ENCODE peak calls at places on chromosomes 11 and 22, in six cellular contexts. D, J, U, X, E and K are unnamed samples.

GRCh38 chr22:36151006-36151595 is 9.5 kb downstream of the APOL3 start:
- DNase-seq in J (no peak), E (no peak), X (no peak), D (no peak), U (no peak), K (no peak)

GRCh38 chr22:26806445-26807170 is 149.2 kb downstream of the MIAT start:
- DNase-seq in J (no peak), E (no peak), X (no peak), U (no peak), D (no peak), K (no peak)

GRCh38 chr22:50032941-50033601 is 20.5 kb upstream of the IL17REL start:
- DNase-seq in X (no peak), J (no peak), D (no peak), E (no peak), U (no peak), K (no peak)

GRCh38 chr11:134261626-134262488 is 8.5 kb downstream of the ACAD8 start:
- DNase-seq in E (peak; percentile 13), X (peak; percentile 34), U (no peak), J (peak; percentile 63), D (peak; percentile 35), K (no peak)

GRCh38 chr11:18013790-18014507 is 1.1 kb upstream of the SERGEF start:
- DNase-seq in U (no peak), X (no peak), E (no peak), D (peak; percentile 5), J (peak; percentile 11), K (no peak)

GRCh38 chr11:47533690-47534135 is 19.2 kb downstream of the CELF1 start:
- DNase-seq in D (no peak), E (no peak), J (no peak), X (no peak), U (no peak), K (no peak)

GRCh38 chr22:32987081-32987631 is 71.0 kb downstream of the SYN3 start:
- DNase-seq in J (peak; percentile 93), E (no peak), X (no peak), D (no peak), U (no peak), K (no peak)

GRCh38 chr11:76636826-76637460 is 33.6 kb downstream of the LRRC32 start:
- DNase-seq in E (no peak), X (no peak), J (no peak), U (no peak), D (no peak), K (no peak)

GRCh38 chr11:44618561-44619425 is 53.3 kb downstream of the CD82 start:
- DNase-seq in X (no peak), D (no peak), U (no peak), J (no peak), E (no peak), K (no peak)

GRCh38 chr11:1740786-1741530 is 9.4 kb downstream of the IFITM10 start:
- DNase-seq in X (no peak), E (no peak), J (no peak), D (no peak), U (no peak), K (peak; percentile 10)

GRCh38 chr22:31210830-31211503 is 1.1 kb upstream of the LIMK2 start:
- DNase-seq in J (no peak), D (no peak), X (no peak), E (peak; percentile 14), U (no peak), K (no peak)

GRCh38 chr11:70761094-70761905 is 363.0 kb downstream of the CTTN start:
- DNase-seq in J (no peak), D (no peak), X (no peak), E (no peak), U (no peak), K (no peak)

GRCh38 chr22:37059876-37060449 is 8.4 kb downstream of the KCTD17 start:
- DNase-seq in J (no peak), X (peak; percentile 49), U (no peak), E (no peak), D (no peak), K (no peak)

GRCh38 chr22:19991645-19992451 is 24.8 kb downstream of the ARVCF start:
- DNase-seq in E (no peak), D (no peak), X (peak; percentile 10), U (no peak), J (no peak), K (no peak)

GRCh38 chr22:44107341-44107740 is 73.4 kb upstream of the PARVG start:
- DNase-seq in E (no peak), J (no peak), D (no peak), U (no peak), X (no peak), K (no peak)

GRCh38 chr11:95338430-95338991 is 107.5 kb upstream of the SESN3 start:
- DNase-seq in E (no peak), X (no peak), J (peak; percentile 37), D (no peak), U (no peak), K (no peak)

DNA sequence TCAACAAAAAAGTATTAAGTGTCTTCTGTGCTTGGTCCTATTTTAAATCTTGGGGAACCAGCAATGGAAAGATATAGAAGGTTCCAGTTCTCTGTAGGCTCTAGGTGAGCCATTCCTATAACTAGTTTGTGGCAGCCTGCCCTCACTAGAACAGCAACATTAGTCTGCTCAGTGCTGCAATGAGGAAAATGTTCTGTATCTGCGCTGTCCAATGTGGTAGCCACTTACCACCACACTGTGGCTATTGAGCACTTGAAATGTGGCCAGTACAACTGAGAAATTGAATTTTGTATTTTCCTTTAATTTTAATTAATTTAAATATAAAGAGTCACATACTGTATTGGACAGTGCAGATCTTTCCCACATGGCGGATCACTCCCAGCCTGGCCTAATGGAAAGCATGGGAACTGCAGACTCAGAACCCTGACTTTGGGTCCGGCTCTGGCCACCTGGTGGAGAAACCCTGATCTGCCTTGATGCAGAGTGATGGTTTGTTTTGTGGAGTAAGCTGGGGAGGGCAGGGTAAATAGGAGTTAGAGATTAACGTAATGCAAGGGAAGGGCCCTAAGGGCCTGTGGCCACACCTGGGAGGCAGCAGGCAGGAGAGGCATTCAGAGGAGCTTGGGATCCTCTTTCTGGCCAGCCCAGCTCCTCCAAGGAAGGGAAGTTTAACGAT is 101.0 kb downstream of the ME3 start:
- DNase-seq in X (no peak), J (no peak), D (peak; percentile 32), E (no peak), U (no peak), K (no peak)
- TF ChIP-seq CTCF in X (no peak), J (peak; percentile 36), D (peak; percentile 62), E (no peak), U (peak; percentile 74), K (no peak)

DNA sequence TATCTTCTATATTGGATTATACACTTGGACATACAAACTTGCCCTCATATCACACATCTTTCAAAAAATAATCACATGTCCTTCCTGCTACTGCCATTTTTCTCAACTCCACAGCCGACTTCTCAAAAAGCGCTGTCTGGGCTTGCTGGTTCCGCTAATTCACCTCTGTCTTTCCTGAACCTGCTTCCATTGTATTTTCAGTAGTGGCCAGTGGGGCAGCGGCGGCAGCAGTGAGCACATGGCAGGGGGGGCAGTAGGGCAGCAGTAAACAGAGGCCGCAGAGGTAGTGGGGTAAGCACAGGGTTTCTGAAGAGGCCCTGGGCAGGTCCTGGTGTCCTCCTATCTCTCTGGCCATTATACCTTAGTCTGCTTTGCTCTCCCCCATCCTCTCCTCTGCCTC is 126.3 kb downstream of the RRAS2 start:
- DNase-seq in J (no peak), E (no peak), D (no peak), X (no peak), U (no peak), K (no peak)
- TF ChIP-seq CTCF in J (peak; percentile 25), E (no peak), D (peak; percentile 23), X (no peak), U (peak; percentile 58), K (no peak)

GRCh38 chr11:45670386-45671135 is 5.1 kb upstream of the CHST1 start:
- DNase-seq in X (no peak), U (no peak), J (no peak), D (no peak), E (no peak), K (no peak)

GRCh38 chr11:45669956-45670355 is 4.5 kb upstream of the CHST1 start:
- DNase-seq in U (no peak), J (no peak), E (no peak), D (no peak), X (no peak), K (no peak)

GRCh38 chr11:45672593-45672992 is 7.2 kb upstream of the CHST1 start:
- DNase-seq in X (no peak), E (no peak), D (no peak), U (no peak), J (no peak), K (no peak)

GRCh38 chr11:45673441-45673840 is 8.0 kb upstream of the CHST1 start:
- DNase-seq in X (no peak), J (no peak), D (no peak), E (no peak), U (no peak), K (no peak)

DNA sequence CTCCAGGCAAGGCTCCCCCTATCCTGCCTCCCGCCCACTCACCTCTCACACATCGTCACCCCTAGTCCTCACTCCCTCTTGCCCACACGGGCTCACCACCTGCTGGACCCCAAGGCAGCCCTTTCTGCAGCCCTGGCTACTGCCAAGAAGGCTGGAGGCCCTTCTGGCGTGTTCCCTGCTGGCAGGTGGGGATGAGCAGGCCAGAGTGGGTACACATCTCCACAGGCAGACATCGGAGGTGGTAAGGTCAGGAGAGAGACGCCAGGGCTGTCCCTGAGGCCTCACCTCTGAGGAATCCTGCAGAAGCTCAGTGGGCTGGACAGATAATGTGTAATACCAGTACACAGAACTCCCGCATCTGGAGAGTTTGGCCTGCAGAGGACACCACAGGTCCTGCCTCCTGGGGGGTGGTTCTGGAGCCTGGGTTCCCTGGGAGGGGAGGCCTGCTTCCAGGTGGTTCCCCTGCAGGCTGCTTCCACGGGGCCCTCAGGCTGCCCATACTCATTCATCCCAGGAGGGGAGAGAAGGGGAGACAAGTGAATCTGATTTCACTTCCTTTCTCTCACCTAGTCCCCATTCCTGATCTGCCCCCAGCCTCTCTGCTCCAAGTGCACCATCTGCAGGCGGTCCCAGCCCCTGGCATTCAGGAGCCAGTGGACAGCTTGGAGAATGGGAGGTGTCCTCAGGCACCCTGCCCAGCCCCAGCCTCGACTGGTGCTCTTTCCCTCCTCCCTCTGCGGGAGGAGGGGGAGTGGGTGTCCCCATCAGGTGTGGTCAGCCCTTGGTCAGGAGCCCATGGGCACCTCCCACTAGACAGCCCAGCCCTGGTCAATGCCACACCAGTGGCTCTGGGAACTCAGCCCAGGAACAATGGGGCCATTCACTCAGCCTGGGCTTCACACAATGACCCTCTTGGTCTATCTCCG is 6.1 kb upstream of the CHST1 start:
- DNase-seq in J (no peak), D (no peak), X (no peak), E (no peak), U (no peak), K (no peak)
- TF ChIP-seq CTCF in J (no peak), D (no peak), X (no peak), E (no peak), U (no peak), K (no peak)

GRCh38 chr11:26655287-26655686 is 66.6 kb downstream of the SLC5A12 start:
- DNase-seq in E (no peak), J (no peak), U (no peak), D (no peak), X (no peak), K (no peak)

GRCh38 chr11:26651916-26652315 is 69.9 kb downstream of the SLC5A12 start:
- DNase-seq in D (no peak), X (no peak), J (peak; percentile 28), U (no peak), E (no peak), K (no peak)

DNA sequence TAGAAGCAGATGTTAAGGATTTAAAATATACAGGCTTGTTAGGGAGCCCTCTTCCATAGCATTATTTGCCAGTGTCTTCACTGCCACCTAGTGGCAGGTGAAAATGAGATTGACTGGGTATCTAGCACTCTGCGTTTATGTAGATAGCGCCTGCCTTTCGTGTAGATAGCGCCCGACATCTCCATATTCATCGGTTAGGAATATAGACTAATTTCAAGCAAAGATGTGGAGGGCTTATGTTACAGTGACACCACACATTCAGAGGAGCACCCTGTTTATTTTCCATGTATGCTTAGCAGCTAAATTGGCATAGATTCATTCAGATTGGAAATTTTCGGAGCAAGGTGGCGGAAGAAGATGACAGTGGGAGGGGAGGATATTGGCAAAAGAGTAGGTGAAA is 72.0 kb downstream of the SLC5A12 start:
- DNase-seq in E (no peak), D (peak; percentile 69), U (peak; percentile 73), X (no peak), J (peak; percentile 87), K (no peak)
- TF ChIP-seq CTCF in E (peak; percentile 16), D (peak; percentile 81), U (peak; percentile 80), X (no peak), J (peak; percentile 87), K (peak; percentile 40)